ENCODE peak calls at places on chromosome 6, in seven cellular contexts. I is neuronal stem cell, R is H9, U is IMR-90, C is H1, S is mesenchymal stem cell, E is trophoblast cell. W is an unnamed sample.

GRCh38 chr6:169854083-169854725 is 102.8 kb downstream of the ERMARD start:
- DNase-seq in I (no peak), R (no peak), U (no peak), C (no peak), S (no peak), E (no peak), W (no peak)

GRCh38 chr6:112906737-112907136 is 559.6 kb downstream of the RFPL4B start:
- DNase-seq in I (no peak), R (no peak), U (peak), C (no peak), S (peak), E (no peak), W (no peak)

GRCh38 chr6:20740727-20741126 is 206.5 kb downstream of the CDKAL1 start:
- DNase-seq in I (no peak), R (no peak), U (peak), C (no peak), S (no peak), E (no peak), W (no peak)

GRCh38 chr6:32623693-32624092 is 13.5 kb upstream of the HLA-DQA1 start:
- DNase-seq in I (no peak), R (no peak), U (no peak), C (no peak), S (no peak), E (no peak), W (no peak)

GRCh38 chr6:139472341-139473038 is 98.0 kb upstream of the CITED2 start:
- DNase-seq in I (no peak), R (no peak), U (peak), C (no peak), S (no peak), E (peak), W (no peak)

GRCh38 chr6:12578097-12578496 is 138.5 kb upstream of the PHACTR1 start:
- DNase-seq in I (no peak), R (no peak), U (peak), C (no peak), S (no peak), E (no peak), W (no peak)

GRCh38 chr6:161245363-161245762 is 28.5 kb downstream of the AGPAT4 start:
- DNase-seq in I (no peak), R (no peak), U (no peak), C (no peak), S (no peak), E (no peak), W (no peak)

GRCh38 chr6:81767163-81768000 is 14.9 kb upstream of the TENT5A start:
- DNase-seq in I (no peak), R (no peak), U (peak), C (no peak), S (peak), E (peak), W (peak)

GRCh38 chr6:81166770-81167169 is 585.7 kb downstream of the TENT5A start:
- DNase-seq in I (no peak), R (no peak), U (peak), C (no peak), S (peak), E (no peak), W (no peak)

GRCh38 chr6:170437719-170438401 is 115.2 kb downstream of the PSMB1 start:
- DNase-seq in I (no peak), R (peak), U (peak), C (no peak), S (peak), E (no peak), W (no peak)

GRCh38 chr6:168524644-168525043 is 83.7 kb downstream of the SMOC2 start:
- DNase-seq in I (no peak), R (peak), U (no peak), C (no peak), S (no peak), E (no peak), W (peak)

GRCh38 chr6:35668708-35669440 is 19.8 kb downstream of the FKBP5 start:
- DNase-seq in I (no peak), R (no peak), U (peak), C (no peak), S (no peak), E (no peak), W (no peak)

GRCh38 chr6:162468326-162468725 is 259.2 kb downstream of the PRKN start:
- DNase-seq in I (no peak), R (no peak), U (no peak), C (no peak), S (no peak), E (no peak), W (no peak)

DNA sequence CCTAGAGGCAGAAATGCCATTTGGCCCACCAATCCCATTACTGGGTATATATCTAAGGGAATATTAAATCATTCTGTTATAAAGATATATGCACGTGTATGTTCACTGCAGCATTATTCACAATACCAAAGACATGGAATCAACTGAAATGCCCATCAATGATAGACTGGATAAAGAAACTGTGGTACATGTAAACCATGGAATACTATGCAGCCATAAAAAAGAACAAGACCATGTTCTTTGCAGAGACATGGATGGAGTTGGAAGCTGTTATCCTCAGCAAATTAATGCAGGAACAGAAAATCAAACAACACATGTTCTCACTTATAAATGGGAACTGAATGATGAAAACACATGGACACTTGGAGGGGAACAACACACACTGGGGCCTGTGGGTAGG is 458.4 kb downstream of the CD83 start:
- DNase-seq in I (no peak), R (no peak), U (no peak), C (no peak), S (no peak), E (no peak), W (no peak)
- H3K27ac ChIP-seq in I (no peak), R (no peak), U (no peak), C (no peak), S (no peak), E (no peak), W (no peak)

DNA sequence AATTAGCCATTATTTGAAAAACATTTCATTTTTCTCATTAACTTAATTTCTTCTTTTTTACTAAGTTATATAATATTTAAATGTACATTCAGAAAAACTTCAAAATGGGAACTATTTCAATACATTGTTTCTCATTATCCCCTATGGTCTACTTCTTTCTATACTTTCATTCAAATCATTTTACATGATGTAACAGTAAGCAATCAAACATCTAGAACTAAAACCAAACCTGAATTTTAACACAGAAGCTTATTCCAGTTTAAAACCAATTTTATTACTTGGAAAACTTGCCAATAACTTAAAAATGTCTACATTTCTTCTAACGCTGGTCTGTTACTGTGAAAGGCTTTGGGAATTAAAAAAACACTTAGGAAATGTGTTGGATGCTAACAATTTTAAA is 4.6 kb upstream of the PRR18 start:
- DNase-seq in I (no peak), R (no peak), U (no peak), C (no peak), S (no peak), E (no peak), W (no peak)
- H3K9ac ChIP-seq in I (no peak), R (no peak), U (no peak), C (no peak), S (no peak), E (no peak), W (no peak)

GRCh38 chr6:10230533-10230932 is 184.3 kb downstream of the TFAP2A start:
- DNase-seq in I (no peak), R (no peak), U (no peak), C (no peak), S (no peak), E (no peak), W (no peak)
- H4K8ac ChIP-seq in I (no peak), R (no peak), U (no peak), C (no peak), S (no peak), E (no peak), W (no peak)

GRCh38 chr6:166502453-166502852 is 84.0 kb downstream of the RAMACL start:
- DNase-seq in I (no peak), R (no peak), U (no peak), C (no peak), S (no peak), E (no peak), W (no peak)
- H3K27ac ChIP-seq in I (no peak), R (no peak), U (no peak), C (no peak), S (no peak), E (no peak), W (no peak)

W was measured in mesendoderm.